ENCODE peak calls at places on chromosomes 11 and 22, in ten cellular contexts. Z is GM12878, O is heart left ventricle, L is sigmoid colon, V is HCT116, I is body of pancreas, B is esophagus squamous epithelium, N is ovary, F is tibial nerve, Y is Peyer's patch. A is an unnamed sample. For H3K36me3, the result is how much of the 10 kb centered on the place peaks cover.

GRCh38 chr22:40922484-40923303 is 28.5 kb upstream of the RBX1 start:
- DNase-seq in Z (peak), O (no peak), L (no peak), V (peak), I (peak), B (no peak), N (no peak), F (peak), Y (no peak), A (no peak)

GRCh38 chr22:45994516-45995404 is 17.8 kb upstream of the WNT7B start:
- DNase-seq in Z (no peak), O (peak), L (peak), V (no peak), I (peak), B (no peak), N (peak), F (peak), Y (peak), A (peak)

GRCh38 chr11:75867778-75868374 is 52.9 kb downstream of the UVRAG start:
- DNase-seq in Z (peak), O (no peak), L (no peak), V (peak), I (peak), B (no peak), N (no peak), F (peak), Y (peak), A (peak)

GRCh38 chr11:4543561-4543960 is 1.4 kb upstream of the OR52M1 start:
- DNase-seq in Z (no peak), O (no peak), L (no peak), V (no peak), I (no peak), B (no peak), N (no peak), F (no peak), Y (no peak), A (no peak)

GRCh38 chr11:35387341-35387982 is 31.9 kb downstream of the SLC1A2 start:
- DNase-seq in Z (no peak), O (no peak), L (no peak), V (no peak), I (no peak), B (no peak), N (no peak), F (no peak), Y (no peak), A (no peak)

GRCh38 chr11:2471048-2471803 is 26.4 kb downstream of the KCNQ1 start:
- DNase-seq in Z (no peak), O (peak), L (no peak), V (no peak), I (no peak), B (no peak), N (no peak), F (no peak), Y (no peak), A (peak)

GRCh38 chr11:14818779-14819178 is 73.3 kb downstream of the CYP2R1 start:
- DNase-seq in Z (no peak), O (no peak), L (no peak), V (no peak), I (no peak), B (no peak), N (no peak), F (no peak), Y (no peak), A (no peak)

GRCh38 chr11:3849297-3849874 is 6.1 kb upstream of the STIM1 start:
- DNase-seq in Z (no peak), O (no peak), L (no peak), V (no peak), I (peak), B (no peak), N (no peak), F (peak), Y (no peak), A (no peak)

GRCh38 chr11:93547768-93548167 is 4.6 kb upstream of the SMCO4 start:
- DNase-seq in Z (no peak), O (no peak), L (no peak), V (no peak), I (no peak), B (no peak), N (no peak), F (no peak), Y (no peak), A (no peak)

GRCh38 chr11:75475767-75476650 is 43.0 kb upstream of the KLHL35 start:
- DNase-seq in Z (no peak), O (peak), L (no peak), V (no peak), I (peak), B (no peak), N (peak), F (peak), Y (peak), A (peak)

GRCh38 chr11:124605719-124606118 is 5.5 kb upstream of the PANX3 start:
- DNase-seq in Z (no peak), O (no peak), L (no peak), V (no peak), I (peak), B (no peak), N (no peak), F (no peak), Y (no peak), A (no peak)

GRCh38 chr11:131658414-131658813 is 288.0 kb downstream of the NTM start:
- DNase-seq in Z (no peak), O (no peak), L (no peak), V (no peak), I (no peak), B (no peak), N (no peak), F (no peak), Y (no peak), A (no peak)

GRCh38 chr11:58394195-58394594 is 12.5 kb downstream of the OR5B3 start:
- DNase-seq in Z (no peak), O (no peak), L (no peak), V (no peak), I (no peak), B (no peak), N (no peak), F (no peak), Y (no peak), A (no peak)

GRCh38 chr11:120840661-120841060 is 183.2 kb upstream of the TBCEL start:
- DNase-seq in Z (no peak), O (no peak), L (no peak), V (no peak), I (no peak), B (no peak), N (no peak), F (no peak), Y (no peak), A (no peak)

GRCh38 chr11:133082453-133082781 is 449.9 kb downstream of the OPCML start:
- DNase-seq in Z (no peak), O (no peak), L (peak), V (no peak), I (peak), B (no peak), N (no peak), F (peak), Y (peak), A (no peak)

GRCh38 chr11:1573847-1574255 is 1.8 kb upstream of the DUSP8 start:
- DNase-seq in Z (no peak), O (peak), L (peak), V (peak), I (peak), B (no peak), N (no peak), F (no peak), Y (peak), A (peak)

GRCh38 chr11:12765428-12765827 is 91.2 kb downstream of the TEAD1 start:
- DNase-seq in Z (no peak), O (peak), L (no peak), V (no peak), I (peak), B (no peak), N (peak), F (no peak), Y (no peak), A (no peak)

GRCh38 chr11:117419136-117419914 is 91.7 kb downstream of the CEP164 start:
- DNase-seq in Z (no peak), O (no peak), L (peak), V (no peak), I (no peak), B (no peak), N (no peak), F (no peak), Y (no peak), A (no peak)

GRCh38 chr11:116851631-116852030 is 14.2 kb upstream of the APOA1 start:
- DNase-seq in Z (no peak), O (no peak), L (no peak), V (no peak), I (no peak), B (no peak), N (no peak), F (no peak), Y (peak), A (no peak)

GRCh38 chr11:76588455-76589325 is 81.9 kb downstream of the LRRC32 start:
- DNase-seq in Z (no peak), O (peak), L (peak), V (no peak), I (peak), B (no peak), N (no peak), F (peak), Y (peak), A (peak)

GRCh38 chr11:96152623-96153022 is 190.4 kb downstream of the MAML2 start:
- DNase-seq in Z (no peak), O (no peak), L (no peak), V (no peak), I (no peak), B (no peak), N (no peak), F (no peak), Y (no peak), A (no peak)

DNA sequence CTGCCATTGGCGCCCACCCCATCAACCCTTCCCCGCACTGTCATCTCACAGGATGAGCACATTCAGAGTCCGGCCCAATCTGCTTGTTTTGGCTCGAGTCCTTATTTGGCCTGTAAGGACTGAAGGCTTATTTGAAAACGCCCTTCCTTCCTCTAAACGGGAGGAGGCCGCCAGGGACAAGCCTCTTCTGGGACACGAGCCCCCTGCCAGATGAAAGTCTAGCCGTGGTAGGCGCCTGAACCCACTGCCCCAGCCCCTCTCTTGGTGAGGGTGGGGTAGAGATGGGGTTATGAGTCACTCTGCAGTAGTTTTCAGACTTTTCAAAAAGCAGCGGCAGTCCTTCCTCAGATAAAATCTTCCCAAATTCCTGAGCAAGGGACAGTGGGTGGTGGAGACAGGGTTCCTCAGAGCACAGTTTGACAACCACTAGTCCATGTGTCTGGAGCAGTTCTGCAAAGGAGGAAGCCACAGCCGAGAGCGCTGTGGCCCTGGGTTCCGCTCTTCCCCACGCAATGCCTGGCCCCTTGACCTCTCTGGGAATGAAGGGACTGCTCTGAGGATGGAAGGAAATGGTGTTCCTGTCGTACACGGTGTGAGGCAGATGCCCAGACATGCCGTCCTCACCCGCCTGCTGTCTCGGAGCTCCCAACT is 57.0 kb downstream of the MYH9 start:
- DNase-seq in Z (no peak), O (no peak), L (no peak), V (no peak), I (peak), B (no peak), N (no peak), F (no peak), Y (no peak), A (no peak)
- TF ChIP-seq POLR2A in Z (no peak), O (no peak), L (no peak), V (no peak), I (no peak), B (no peak), N (no peak), F (no peak), Y (no peak), A (no peak)

GRCh38 chr22:44920183-44920582 is 89.6 kb downstream of the PHF21B start:
- DNase-seq in Z (no peak), O (peak), L (peak), V (no peak), I (no peak), B (no peak), N (peak), F (no peak), Y (no peak), A (no peak)
- TF ChIP-seq CTCF in Z (no peak), O (no peak), L (no peak), V (no peak), I (no peak), B (no peak), N (no peak), F (no peak), Y (no peak), A (no peak)

DNA sequence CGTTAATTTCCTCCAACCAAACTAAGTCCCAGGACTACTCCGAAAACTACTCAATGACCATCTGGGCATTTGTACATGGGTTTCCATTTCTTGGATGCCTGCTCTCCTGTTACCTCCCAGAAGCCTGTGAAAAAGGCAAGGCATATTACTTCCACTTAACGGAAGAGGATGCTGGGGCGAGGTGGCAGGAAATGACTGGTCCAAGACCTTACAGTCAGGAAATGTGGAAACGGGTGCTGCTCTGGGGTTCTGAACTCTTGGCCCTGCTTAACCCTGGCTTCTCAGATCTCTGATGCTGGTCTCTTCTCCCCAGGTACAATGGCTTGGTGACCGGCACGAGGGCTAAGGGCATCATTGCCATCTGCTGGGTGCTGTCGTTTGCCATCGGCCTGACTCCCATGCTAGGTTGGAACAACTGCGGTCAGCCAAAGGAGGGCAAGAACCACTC is 12.9 kb downstream of the ADORA2A start:
- DNase-seq in Z (no peak), O (peak), L (no peak), V (no peak), I (no peak), B (no peak), N (no peak), F (no peak), Y (no peak), A (no peak)
- H3K36me3 ChIP-seq in Z (under half), O (under half), L (under half), V (under half), I (under half), B (under half), N (under half), F (under half), Y (under half), A (under half)

GRCh38 chr11:115656684-115657083 is 152.5 kb upstream of the CADM1 start:
- DNase-seq in Z (no peak), O (no peak), L (no peak), V (no peak), I (no peak), B (no peak), N (no peak), F (no peak), Y (no peak), A (no peak)
- TF ChIP-seq POLR2A in Z (no peak), O (no peak), L (no peak), V (no peak), I (no peak), B (no peak), N (no peak), F (no peak), Y (no peak), A (no peak)

DNA sequence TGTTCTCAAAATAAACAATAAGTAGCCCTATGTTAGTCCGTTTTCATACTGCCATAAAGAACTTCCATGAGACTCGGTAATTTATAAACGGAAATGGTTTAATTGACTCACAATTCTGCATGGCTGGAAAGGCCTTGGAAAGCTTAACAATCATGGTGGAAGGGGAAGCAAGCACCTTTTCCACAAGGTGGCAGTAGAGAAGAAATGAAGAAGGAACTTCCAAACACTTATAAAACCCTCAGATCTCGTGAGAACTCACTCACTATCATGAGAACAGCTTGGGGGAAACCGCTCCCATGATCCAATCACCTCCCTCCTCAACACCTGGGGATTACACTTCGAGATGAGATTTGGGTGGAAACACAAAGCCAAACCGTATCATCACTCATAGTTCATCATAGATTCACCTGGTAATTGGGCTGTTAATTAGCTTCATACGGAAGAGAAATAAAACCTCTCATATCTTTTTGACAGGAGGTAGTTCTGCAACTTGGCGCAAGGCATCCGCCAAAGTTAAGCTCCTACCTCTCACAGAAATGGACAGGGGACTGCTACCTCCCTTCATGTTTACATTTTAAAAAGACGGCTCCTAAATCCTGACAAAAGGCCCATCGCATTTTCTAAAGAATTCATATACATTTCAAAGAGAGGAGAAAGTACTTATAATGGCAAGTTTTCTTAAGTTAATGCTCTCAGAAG is 49.0 kb downstream of the MUC15 start:
- DNase-seq in Z (no peak), O (no peak), L (no peak), V (no peak), I (no peak), B (no peak), N (no peak), F (no peak), Y (no peak), A (no peak)
- TF ChIP-seq CTCF in Z (peak), O (no peak), L (no peak), V (no peak), I (no peak), B (peak), N (no peak), F (no peak), Y (no peak), A (no peak)

DNA sequence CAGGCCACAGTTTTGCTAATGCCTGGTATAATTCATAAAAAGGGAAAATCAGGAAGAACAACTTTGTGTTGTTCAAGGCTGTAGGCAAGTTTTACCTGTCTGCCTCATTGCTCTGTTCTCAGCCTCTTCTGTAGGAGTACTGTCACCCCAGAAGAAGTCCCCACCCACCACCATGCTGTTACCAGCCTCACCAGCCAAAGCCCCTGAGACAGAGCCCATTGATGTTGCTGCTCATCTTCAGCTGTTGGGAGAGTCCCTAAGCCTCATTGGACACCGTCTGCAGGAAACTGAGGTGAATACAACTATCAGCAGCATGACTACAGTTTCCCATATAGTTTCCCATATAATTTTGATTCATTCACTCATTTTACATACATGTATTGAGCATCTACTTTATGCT is 11.6 kb upstream of the TOM1 start:
- DNase-seq in Z (no peak), O (no peak), L (no peak), V (no peak), I (no peak), B (no peak), N (no peak), F (no peak), Y (no peak), A (no peak)
- H3K36me3 ChIP-seq in Z (under half), O (half or more), L (half or more), V (half or more), I (under half), B (half or more), N (under half), F (half or more), Y (half or more), A (half or more)

DNA sequence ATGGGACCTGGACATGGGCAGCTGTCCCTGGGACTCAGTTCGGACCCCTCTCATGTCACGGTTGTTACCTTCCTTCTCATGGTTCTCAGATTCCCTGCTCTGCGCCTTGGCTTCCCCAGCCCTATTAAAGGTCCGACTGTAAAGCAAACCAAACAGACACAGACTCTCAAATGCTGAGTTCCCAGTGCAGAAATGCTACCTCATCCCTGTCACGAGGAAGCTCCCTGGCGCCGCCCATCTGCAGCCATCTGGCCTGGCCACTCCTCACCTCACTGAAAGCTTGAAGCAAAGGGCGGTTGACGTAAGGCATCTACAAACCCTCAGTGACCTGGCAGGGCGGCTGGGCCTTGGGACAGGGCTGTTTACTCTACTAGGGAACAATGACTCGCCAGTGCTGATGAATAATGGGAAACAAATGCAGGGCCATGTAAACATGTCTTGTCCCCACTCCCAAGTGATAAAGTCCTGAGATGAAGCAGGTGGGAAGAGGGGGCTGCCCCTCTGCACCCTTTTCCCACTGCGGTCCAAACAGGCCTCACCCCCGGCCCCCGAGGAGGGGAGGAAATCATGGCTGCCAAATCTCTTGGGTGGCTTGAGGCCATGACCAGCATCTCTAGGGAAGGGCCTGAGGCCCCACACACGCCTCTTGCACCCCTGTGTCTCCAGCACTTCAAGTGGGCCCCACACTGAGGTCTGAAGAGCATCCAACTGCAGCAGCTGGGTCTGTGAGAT is 49.3 kb downstream of the SCUBE1 start:
- DNase-seq in Z (no peak), O (no peak), L (peak), V (no peak), I (no peak), B (no peak), N (peak), F (peak), Y (no peak), A (peak)
- TF ChIP-seq POLR2A in Z (no peak), O (no peak), L (no peak), V (no peak), I (no peak), B (no peak), N (no peak), F (no peak), Y (no peak), A (no peak)

GRCh38 chr11:127470485-127470884 is 469.9 kb upstream of the KIRREL3 start:
- DNase-seq in Z (no peak), O (no peak), L (no peak), V (no peak), I (peak), B (no peak), N (no peak), F (no peak), Y (no peak), A (no peak)
- TF ChIP-seq CTCF in Z (peak), O (peak), L (no peak), V (no peak), I (peak), B (peak), N (no peak), F (no peak), Y (no peak), A (no peak)

DNA sequence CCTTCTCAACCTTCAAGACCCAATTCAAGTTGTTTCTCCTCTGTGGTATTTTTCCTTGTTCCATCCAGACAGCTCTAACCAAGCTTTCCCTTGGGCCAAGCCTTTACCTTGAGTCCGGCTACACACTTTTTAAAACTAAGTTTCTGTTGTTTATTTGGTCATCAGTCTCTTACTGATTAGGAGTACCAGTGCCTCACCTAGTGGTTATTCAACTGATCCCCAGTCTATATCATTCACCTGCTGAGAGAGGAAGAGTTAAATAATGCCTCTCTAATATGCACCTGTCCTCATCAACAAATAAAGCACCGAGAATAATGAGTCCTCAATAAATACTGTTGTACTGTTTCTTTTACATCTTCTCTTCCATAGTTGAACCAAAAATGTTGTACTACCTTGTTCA is 160.8 kb downstream of the MSANTD4 start:
- DNase-seq in Z (no peak), O (no peak), L (no peak), V (no peak), I (no peak), B (no peak), N (no peak), F (no peak), Y (no peak), A (no peak)
- H3K36me3 ChIP-seq in Z (under half), O (under half), L (under half), V (under half), I (under half), B (under half), N (under half), F (under half), Y (under half), A (under half)

A was measured in stomach.